ENCODE peak calls at places on chromosomes 12 and 14, in four cellular contexts. P is body of pancreas, Q is lower leg skin, O is right lobe of liver. K is an unnamed sample.

GRCh38 chr14:73789996-73790581 is 61.5 kb upstream of the PTGR2 start:
- DNase-seq in P (peak), Q (peak), O (no peak), K (no peak)

GRCh38 chr12:41681898-41682297 is 462.8 kb downstream of the GXYLT1 start:
- DNase-seq in P (no peak), Q (no peak), O (no peak), K (no peak)

GRCh38 chr14:96273629-96274028 is 17.6 kb downstream of the BDKRB1 start:
- DNase-seq in P (no peak), Q (no peak), O (no peak), K (no peak)

GRCh38 chr12:15966426-15966825 is 55.3 kb downstream of the DERA start:
- DNase-seq in P (no peak), Q (no peak), O (no peak), K (no peak)

GRCh38 chr14:86639146-86639545 is 1109.2 kb downstream of the FLRT2 start:
- DNase-seq in P (no peak), Q (no peak), O (no peak), K (no peak)

GRCh38 chr12:98373982-98374381 is 141.4 kb upstream of the TMPO start:
- DNase-seq in P (no peak), Q (no peak), O (no peak), K (no peak)

GRCh38 chr14:80522936-80523335 is 311.6 kb upstream of the DIO2 start:
- DNase-seq in P (no peak), Q (no peak), O (no peak), K (no peak)

GRCh38 chr12:31740618-31741017 is 11.8 kb upstream of the AMN1 start:
- DNase-seq in P (no peak), Q (no peak), O (no peak), K (no peak)

GRCh38 chr14:103708750-103709187 is 6.5 kb downstream of the XRCC3 start:
- DNase-seq in P (peak), Q (no peak), O (no peak), K (no peak)

GRCh38 chr12:57236925-57237652 is 7.6 kb downstream of the SHMT2 start:
- DNase-seq in P (no peak), Q (no peak), O (no peak), K (peak)

GRCh38 chr14:88967299-88967698 is 142.8 kb downstream of the TTC8 start:
- DNase-seq in P (no peak), Q (no peak), O (no peak), K (no peak)

GRCh38 chr12:84117190-84117589 is 795.4 kb downstream of the SLC6A15 start:
- DNase-seq in P (no peak), Q (no peak), O (no peak), K (no peak)

GRCh38 chr14:90409209-90409730 is 12.4 kb downstream of the CALM1 start:
- DNase-seq in P (peak), Q (no peak), O (no peak), K (no peak)

GRCh38 chr12:104569348-104570173 is 112.8 kb downstream of the CHST11 start:
- DNase-seq in P (no peak), Q (peak), O (no peak), K (peak)

GRCh38 chr12:20711846-20712245 is 16.7 kb downstream of the SLCO1C1 start:
- DNase-seq in P (no peak), Q (no peak), O (no peak), K (peak)

GRCh38 chr14:87108726-87109125 is 884.3 kb downstream of the GALC start:
- DNase-seq in P (no peak), Q (no peak), O (no peak), K (no peak)

GRCh38 chr14:85660243-85660922 is 130.4 kb downstream of the FLRT2 start:
- DNase-seq in P (no peak), Q (no peak), O (no peak), K (no peak)

GRCh38 chr12:83985068-83985467 is 927.5 kb downstream of the SLC6A15 start:
- DNase-seq in P (no peak), Q (no peak), O (no peak), K (no peak)

GRCh38 chr14:58887931-58888330 is 250.2 kb downstream of the DACT1 start:
- DNase-seq in P (no peak), Q (no peak), O (no peak), K (no peak)

GRCh38 chr12:2396448-2396871 is 343.7 kb downstream of the CACNA1C start:
- DNase-seq in P (peak), Q (no peak), O (no peak), K (no peak)

GRCh38 chr14:34387974-34388533 is 74.0 kb downstream of the SPTSSA start:
- DNase-seq in P (no peak), Q (no peak), O (no peak), K (no peak)

GRCh38 chr12:17076335-17076734 is 470.4 kb upstream of the LMO3 start:
- DNase-seq in P (no peak), Q (no peak), O (no peak), K (no peak)

GRCh38 chr12:12441051-12441807 is 84.4 kb downstream of the BORCS5 start:
- DNase-seq in P (no peak), Q (no peak), O (peak), K (no peak)

GRCh38 chr12:119843100-119843499 is 34.0 kb downstream of the CIT start:
- DNase-seq in P (no peak), Q (no peak), O (no peak), K (no peak)

GRCh38 chr12:9049520-9050133 is 60.3 kb downstream of the KLRG1 start:
- DNase-seq in P (no peak), Q (no peak), O (no peak), K (peak)

GRCh38 chr12:123131879-123132402 is 18.9 kb downstream of the PITPNM2 start:
- DNase-seq in P (peak), Q (no peak), O (no peak), K (no peak)

GRCh38 chr12:18546399-18546798 is 191.4 kb downstream of the PLCZ1 start:
- DNase-seq in P (no peak), Q (no peak), O (no peak), K (no peak)

GRCh38 chr12:953776-954175 is 4.3 kb upstream of the RAD52 start:
- DNase-seq in P (no peak), Q (no peak), O (no peak), K (peak)

GRCh38 chr12:46538976-46539375 is 166.4 kb upstream of the SLC38A2 start:
- DNase-seq in P (no peak), Q (no peak), O (no peak), K (no peak)

GRCh38 chr14:39431416-39432178 is 636 bp downstream of the FBXO33 start:
- DNase-seq in P (peak), Q (peak), O (peak), K (peak)

GRCh38 chr12:132354211-132354981 is 25.0 kb upstream of the GALNT9 start:
- DNase-seq in P (no peak), Q (no peak), O (no peak), K (no peak)

GRCh38 chr12:99523853-99524252 is 123.7 kb upstream of the GARIN6 start:
- DNase-seq in P (no peak), Q (no peak), O (no peak), K (no peak)

GRCh38 chr14:89540009-89540829 is 123.2 kb upstream of the FOXN3 start:
- DNase-seq in P (peak), Q (no peak), O (no peak), K (no peak)

GRCh38 chr12:56165369-56165768 is 7.2 kb downstream of the MYL6 start:
- DNase-seq in P (no peak), Q (no peak), O (no peak), K (no peak)
- TF ChIP-seq POLR2A in P (no peak), Q (no peak), O (no peak), K (peak)

DNA sequence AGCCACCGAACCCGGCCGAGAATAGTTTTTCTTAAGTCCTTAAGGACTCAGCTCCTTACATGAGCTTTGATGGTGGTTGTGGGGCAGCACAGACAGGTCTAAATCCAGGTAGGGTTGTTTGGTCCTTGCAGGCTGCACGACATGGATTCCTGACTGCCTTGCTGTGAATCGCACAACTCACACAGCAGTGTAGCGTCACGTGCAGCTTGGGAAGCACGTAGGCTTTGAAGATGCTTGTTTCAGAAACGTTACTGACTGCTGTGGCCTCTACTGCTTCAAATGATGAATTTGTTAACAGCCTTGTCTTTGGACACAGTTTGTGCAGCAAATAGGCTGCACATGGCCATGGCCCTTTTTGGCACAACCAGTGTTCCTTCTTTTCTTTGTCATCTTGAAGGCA is 29.9 kb downstream of the ZBTB42 start:
- DNase-seq in P (no peak), Q (no peak), O (no peak), K (no peak)
- TF ChIP-seq POLR2A in P (no peak), Q (no peak), O (no peak), K (no peak)

GRCh38 chr12:5114436-5114835 is 70.8 kb downstream of the KCNA5 start:
- DNase-seq in P (no peak), Q (no peak), O (no peak), K (no peak)
- TF ChIP-seq POLR2A in P (no peak), Q (no peak), O (no peak), K (no peak)

DNA sequence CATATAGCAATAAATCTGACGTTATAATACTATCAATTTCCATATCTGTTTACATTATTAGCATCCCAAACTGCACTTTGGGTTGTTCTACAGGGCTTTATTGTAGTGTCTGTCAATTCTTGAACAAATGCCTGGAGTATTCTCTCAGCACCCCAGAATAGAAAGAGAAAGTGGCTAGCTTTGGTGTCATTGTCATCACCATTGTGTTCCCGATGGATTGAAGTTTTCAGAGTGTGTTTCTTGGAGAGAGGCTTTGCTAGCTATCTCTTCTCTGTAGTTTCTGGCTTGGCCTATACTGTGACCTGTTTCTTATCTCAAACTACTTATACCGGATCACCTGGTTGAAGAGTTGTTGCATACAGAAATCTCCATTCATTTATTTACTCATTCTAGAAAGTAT is 6.4 kb downstream of the TMEM106C start:
- DNase-seq in P (no peak), Q (no peak), O (no peak), K (no peak)
- TF ChIP-seq POLR2A in P (no peak), Q (no peak), O (no peak), K (no peak)

DNA sequence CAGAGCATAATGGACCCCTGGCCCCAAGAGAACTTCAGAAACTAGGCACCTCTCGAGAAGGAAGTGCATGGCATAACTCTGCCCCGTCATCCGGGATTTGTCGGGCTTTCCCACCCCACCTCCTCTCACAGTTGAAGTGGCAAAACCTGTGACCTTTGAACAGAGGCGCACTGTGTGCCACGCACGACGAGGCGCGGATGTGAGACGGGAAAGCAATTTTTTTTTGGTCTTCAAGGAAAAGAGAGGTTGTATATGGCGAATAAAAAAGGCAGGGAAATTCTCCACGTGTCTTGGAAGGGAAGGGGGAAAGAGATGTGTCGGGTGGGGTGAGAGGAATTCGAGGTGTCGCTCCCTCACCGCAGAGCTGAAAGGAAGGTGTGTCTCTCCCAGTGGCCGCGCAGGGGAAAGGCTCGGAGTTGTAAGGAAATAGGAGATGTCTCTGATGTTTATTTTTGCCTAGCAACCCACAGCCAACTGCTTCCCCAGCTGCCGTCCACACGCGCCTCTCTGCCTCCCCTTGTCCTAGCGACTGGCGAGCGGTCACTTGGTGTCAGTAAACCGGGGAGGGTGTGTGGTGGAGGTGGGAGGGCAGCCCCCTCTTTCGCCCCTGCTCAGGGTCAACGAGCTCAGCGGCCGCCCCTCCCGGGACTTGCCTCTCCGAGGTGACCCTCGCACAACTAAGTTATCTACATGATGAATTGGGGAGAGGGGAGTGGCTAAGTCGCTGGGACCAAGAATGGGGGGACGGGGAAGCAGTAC is 819 bp upstream of the DYRK2 start:
- DNase-seq in P (peak), Q (peak), O (peak), K (peak)
- TF ChIP-seq POLR2A in P (peak), Q (no peak), O (no peak), K (no peak)

GRCh38 chr12:111222027-111222414 is 146.9 kb downstream of the PHETA1 start:
- DNase-seq in P (no peak), Q (no peak), O (no peak), K (no peak)
- TF ChIP-seq POLR2A in P (no peak), Q (no peak), O (no peak), K (no peak)

GRCh38 chr14:45135659-45136314 is at the start of gene FANCM:
- DNase-seq in P (peak), Q (peak), O (peak), K (peak)
- TF ChIP-seq POLR2A in P (peak), Q (no peak), O (peak), K (peak)

GRCh38 chr12:24738436-24738835 is 210.5 kb downstream of the BCAT1 start:
- DNase-seq in P (no peak), Q (no peak), O (no peak), K (no peak)

GRCh38 chr12:24743891-24744793 is 204.8 kb downstream of the BCAT1 start:
- DNase-seq in P (no peak), Q (no peak), O (no peak), K (peak)

GRCh38 chr12:24742378-24742777 is 206.5 kb downstream of the BCAT1 start:
- DNase-seq in P (peak), Q (peak), O (no peak), K (no peak)

GRCh38 chr12:24739094-24739779 is 209.7 kb downstream of the BCAT1 start:
- DNase-seq in P (no peak), Q (no peak), O (no peak), K (peak)

GRCh38 chr12:24741216-24741615 is 207.7 kb downstream of the BCAT1 start:
- DNase-seq in P (no peak), Q (no peak), O (no peak), K (no peak)
- TF ChIP-seq POLR2A in P (no peak), Q (no peak), O (no peak), K (no peak)